ENCODE peak calls at places on chromosomes 16 and 17, in five cellular contexts. Q is left ventricle myocardium inferior, B is fibroblast of the aortic adventitia, L is BE2C, R is IMR-90. D is an unnamed sample.

GRCh38 chr17:43467981-43468541 is 15.7 kb upstream of the DHX8 start:
- DNase-seq in R (peak), L (no peak), B (peak), Q (no peak), D (peak)

GRCh38 chr17:80755650-80756405 is 211.2 kb downstream of the RPTOR start:
- DNase-seq in L (no peak), B (no peak), Q (no peak), R (no peak), D (no peak)

GRCh38 chr16:19119564-19119963 is 5.8 kb downstream of the ITPRIPL2 start:
- DNase-seq in Q (no peak), B (peak), R (peak), L (no peak), D (peak)

GRCh38 chr17:47703671-47704070 is 9.7 kb downstream of the TBKBP1 start:
- DNase-seq in R (no peak), L (no peak), Q (no peak), B (no peak), D (no peak)

GRCh38 chr16:3490911-3491629 is 4.2 kb downstream of the C16orf90 start:
- DNase-seq in B (no peak), R (no peak), Q (no peak), L (peak), D (no peak)

GRCh38 chr16:55501549-55502322 is 7.1 kb upstream of the LPCAT2 start:
- DNase-seq in B (no peak), Q (no peak), R (no peak), L (no peak), D (no peak)

GRCh38 chr17:36994438-36994837 is 45.7 kb downstream of the AATF start:
- DNase-seq in R (peak), L (no peak), Q (no peak), B (no peak), D (peak)

GRCh38 chr16:21001262-21001661 is 100.7 kb downstream of the LYRM1 start:
- DNase-seq in B (peak), L (peak), Q (no peak), R (peak), D (peak)

GRCh38 chr16:73060216-73060615 is 12.3 kb upstream of the ZFHX3 start:
- DNase-seq in R (no peak), L (no peak), Q (no peak), B (no peak), D (no peak)

GRCh38 chr16:49643429-49644142 is 212.3 kb downstream of the ZNF423 start:
- DNase-seq in L (no peak), R (peak), Q (no peak), B (peak), D (peak)

GRCh38 chr16:84048871-84049270 is 6.3 kb upstream of the SLC38A8 start:
- DNase-seq in L (no peak), R (no peak), Q (no peak), B (no peak), D (no peak)

GRCh38 chr16:25198021-25198420 is 18.7 kb upstream of the AQP8 start:
- DNase-seq in B (no peak), R (peak), Q (no peak), L (no peak), D (no peak)

GRCh38 chr16:72493681-72494415 is 321.9 kb upstream of the PMFBP1 start:
- DNase-seq in R (peak), Q (no peak), B (peak), L (no peak), D (peak)

GRCh38 chr17:47840742-47841487 is at the start of gene SCRN2:
- DNase-seq in B (peak), Q (peak), L (peak), R (peak), D (peak)

GRCh38 chr17:43768943-43769342 is 9.8 kb downstream of the DUSP3 start:
- DNase-seq in B (no peak), L (no peak), R (no peak), Q (no peak), D (no peak)

GRCh38 chr16:78611318-78611717 is 511.9 kb downstream of the WWOX start:
- DNase-seq in B (no peak), Q (no peak), R (no peak), L (no peak), D (no peak)

GRCh38 chr17:50277357-50277754 is 3.1 kb downstream of the TMEM92 start:
- DNase-seq in B (no peak), Q (no peak), R (no peak), L (no peak), D (no peak)

GRCh38 chr16:46607529-46607928 is 13.7 kb downstream of the SHCBP1 start:
- DNase-seq in R (peak), B (peak), Q (no peak), L (no peak), D (peak)

GRCh38 chr17:74768069-74768762 is 7.9 kb downstream of the NAT9 start:
- DNase-seq in B (peak), L (no peak), Q (peak), R (peak), D (peak)

GRCh38 chr16:88700636-88701482 is 5.3 kb downstream of the RNF166 start:
- DNase-seq in L (no peak), B (peak), Q (peak), R (peak), D (peak)

DNA sequence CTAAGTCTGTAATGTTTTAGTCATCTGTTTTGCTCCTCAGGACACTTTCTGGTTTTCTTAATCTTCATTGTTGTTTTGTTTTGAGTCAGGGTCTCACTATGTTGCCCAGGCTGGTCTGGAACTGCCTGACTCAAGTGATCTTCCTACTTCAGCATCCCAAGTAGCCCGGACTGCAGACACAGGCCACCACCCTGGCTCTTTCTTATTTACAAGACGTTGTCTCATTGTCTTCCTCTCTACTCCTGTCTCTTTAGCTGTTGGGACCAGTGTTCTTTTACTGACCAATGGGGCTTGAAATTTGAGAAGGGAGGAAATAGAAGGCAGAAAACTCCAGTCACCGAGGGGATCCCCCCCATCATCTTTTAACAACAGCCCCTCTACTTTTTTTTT is 1.2 kb downstream of the SCPEP1 start:
- DNase-seq in Q (no peak), B (peak), R (no peak), L (no peak), D (no peak)
- H3K4me3 ChIP-seq in Q (peak), B (peak), R (no peak), L (peak), D (no peak)

GRCh38 chr17:77061711-77062110 is 79.1 kb upstream of the SEC14L1 start:
- DNase-seq in R (no peak), B (no peak), Q (no peak), L (peak), D (no peak)

GRCh38 chr17:77068915-77069314 is 71.9 kb upstream of the SEC14L1 start:
- DNase-seq in R (no peak), Q (no peak), L (no peak), B (no peak), D (no peak)

GRCh38 chr17:77066165-77066564 is 74.6 kb upstream of the SEC14L1 start:
- DNase-seq in B (no peak), Q (no peak), R (no peak), L (no peak), D (no peak)

DNA sequence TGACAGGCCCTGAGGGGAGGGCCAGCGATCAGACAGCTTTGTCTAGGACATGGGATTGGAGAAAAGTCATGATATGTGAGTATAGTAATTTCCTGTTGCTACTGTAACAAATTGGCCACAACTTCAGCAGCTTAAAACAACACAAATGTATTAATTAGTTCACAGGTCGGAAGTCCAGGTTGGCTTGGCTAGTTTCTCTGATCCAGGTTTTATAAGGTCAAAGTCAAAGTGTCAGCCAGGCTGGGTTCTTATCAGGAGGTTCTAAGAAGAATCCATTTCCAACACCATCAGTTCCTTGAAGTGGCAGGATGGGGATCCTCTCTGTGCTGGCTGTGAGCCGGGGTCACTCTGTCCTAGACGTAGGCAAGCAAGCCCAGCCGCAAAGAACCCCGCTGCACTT is 76.2 kb upstream of the SEC14L1 start:
- DNase-seq in R (no peak), Q (no peak), L (no peak), B (no peak), D (no peak)
- TF ChIP-seq CTCF in R (no peak), Q (no peak), L (no peak), B (no peak), D (no peak)

DNA sequence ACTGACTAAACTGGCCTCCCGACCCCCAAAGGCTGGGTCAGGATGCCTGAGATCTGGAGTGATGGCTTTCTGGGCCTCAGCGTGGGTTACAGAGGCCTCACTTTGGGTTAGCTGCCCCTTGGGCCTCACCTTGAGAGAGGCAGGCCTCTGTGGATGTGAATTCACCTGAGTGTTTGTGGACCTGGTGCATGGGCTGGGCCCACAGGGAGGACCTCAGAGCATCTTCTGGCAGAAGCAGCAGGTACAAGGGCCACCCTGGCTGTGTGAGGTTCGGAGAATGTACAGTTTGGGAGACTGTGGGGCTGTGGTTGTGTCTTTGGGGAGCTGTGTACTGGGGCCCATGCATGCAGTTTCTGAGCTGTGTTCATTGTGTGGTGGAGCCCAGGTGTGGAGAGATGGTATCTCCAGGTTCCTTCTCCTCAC is 18.3 kb downstream of the RARA start:
- DNase-seq in B (no peak), R (no peak), Q (peak), L (no peak), D (no peak)
- H3K4me3 ChIP-seq in B (no peak), R (no peak), Q (no peak), L (no peak), D (no peak)

GRCh38 chr16:86093801-86094750 is 195.1 kb downstream of the IRF8 start:
- DNase-seq in B (no peak), L (no peak), R (no peak), Q (no peak), D (no peak)
- TF ChIP-seq CTCF in B (peak), L (peak), R (peak), Q (no peak), D (no peak)

DNA sequence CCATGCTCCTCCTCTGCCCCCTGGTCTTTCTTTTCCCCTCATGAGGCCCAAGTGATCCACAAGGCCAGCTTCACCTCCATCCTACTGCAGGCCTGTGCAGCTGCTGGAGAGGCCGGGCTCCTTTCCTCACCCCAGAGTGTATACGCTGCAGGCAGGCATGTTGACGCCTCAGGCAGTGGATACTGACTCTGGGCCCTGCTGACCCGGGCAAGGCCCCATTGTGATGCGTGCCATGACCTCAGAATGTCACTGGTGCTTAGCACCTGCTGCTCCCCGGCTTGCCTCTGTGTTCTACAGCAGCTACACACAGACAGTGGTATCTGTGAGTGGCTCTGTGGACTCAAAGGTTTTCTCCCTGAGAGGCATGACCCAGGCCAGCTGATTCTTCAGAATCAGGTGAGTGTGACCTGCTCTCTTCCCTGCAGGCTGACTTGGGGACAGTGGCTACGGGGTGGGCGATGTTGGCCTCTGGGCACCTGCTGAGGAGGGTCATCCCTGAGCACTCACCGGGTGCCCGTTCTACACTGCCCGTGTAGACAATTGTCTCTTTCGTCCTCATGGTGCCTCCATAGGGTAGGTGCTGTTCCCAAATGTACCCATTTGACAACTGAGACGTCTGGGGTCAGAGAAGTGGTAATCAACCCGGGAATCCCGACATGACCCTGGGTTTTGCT is 74.6 kb downstream of the GOSR1 start:
- DNase-seq in L (no peak), Q (no peak), B (no peak), R (no peak), D (no peak)
- H3K4me3 ChIP-seq in L (no peak), Q (no peak), B (no peak), R (no peak), D (no peak)

GRCh38 chr16:26983426-26983825 is 83.3 kb upstream of the C16orf82 start:
- DNase-seq in B (no peak), L (no peak), R (peak), Q (no peak), D (peak)
- TF ChIP-seq CTCF in B (no peak), L (no peak), R (no peak), Q (no peak), D (no peak)

DNA sequence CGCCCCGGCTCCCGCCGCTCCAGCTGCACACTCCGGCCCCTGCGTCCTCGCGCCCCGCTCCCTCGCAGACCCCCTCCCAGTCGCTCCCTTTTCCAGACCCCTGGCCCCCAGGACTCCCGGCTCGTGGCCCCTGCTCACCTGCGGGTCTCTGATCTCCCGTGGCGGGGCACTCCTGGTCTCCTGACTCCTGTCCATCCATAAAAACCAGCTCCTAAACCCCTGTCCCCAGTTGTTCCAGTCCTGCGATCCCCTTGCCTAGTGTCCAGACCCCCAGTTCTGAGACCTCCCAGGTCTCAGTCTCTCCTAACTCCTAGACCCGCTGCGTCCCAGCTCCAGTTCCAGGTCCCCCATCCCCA is 294 bp downstream of the SNX29 start:
- DNase-seq in B (no peak), Q (no peak), R (no peak), L (peak), D (no peak)
- H3K4me3 ChIP-seq in B (peak), Q (peak), R (peak), L (peak), D (peak)

D was measured in AG10803.